ENCODE peak calls at places on chromosomes 1 and 21, in ten cellular contexts. U is nephron progenitor cell; Q is NCI-H524; A is AG10803; W is GM19239; F is HTR-8/SVneo; M is ACHN; P is effector memory CD8-positive, alpha-beta T cell; I is T-cell; V is neuronal stem cell. K is an unnamed sample.

GRCh38 chr1:28295936-28296335 is 32.9 kb upstream of the MED18 start:
- DNase-seq in U (no peak), Q (no peak), A (no peak), W (no peak), F (no peak), M (no peak), P (no peak), I (no peak), V (no peak), K (no peak)

GRCh38 chr21:45549670-45550463 is 7.6 kb upstream of the SLC19A1 start:
- DNase-seq in U (no peak), Q (no peak), A (no peak), W (no peak), F (no peak), M (no peak), P (no peak), I (no peak), V (no peak), K (no peak)

GRCh38 chr1:39896909-39897685 is 4.6 kb downstream of the MYCL start:
- DNase-seq in U (no peak), Q (peak; percentile 98), A (peak; percentile 41), W (no peak), F (no peak), M (no peak), P (no peak), I (no peak), V (no peak), K (no peak)

GRCh38 chr1:94528271-94528670 is 13.3 kb downstream of the F3 start:
- DNase-seq in U (no peak), Q (peak; percentile 52), A (peak; percentile 34), W (no peak), F (no peak), M (no peak), P (no peak), I (no peak), V (no peak), K (no peak)

GRCh38 chr1:19644761-19645543 is 841 bp downstream of the NBL1 start:
- DNase-seq in U (peak; percentile 50), Q (peak; percentile 17), A (no peak), W (peak; percentile 87), F (no peak), M (no peak), P (peak; percentile 52), I (peak; percentile 50), V (no peak), K (peak; percentile 43)

GRCh38 chr21:32817206-32817605 is 45.7 kb upstream of the PAXBP1 start:
- DNase-seq in U (no peak), Q (no peak), A (no peak), W (no peak), F (no peak), M (peak; percentile 1), P (no peak), I (no peak), V (no peak), K (no peak)

GRCh38 chr1:111789666-111790316 is 34.1 kb downstream of the DDX20 start:
- DNase-seq in U (no peak), Q (peak; percentile 2), A (peak; percentile 99), W (no peak), F (no peak), M (no peak), P (no peak), I (no peak), V (no peak), K (no peak)

GRCh38 chr1:1124786-1125642 is 9.1 kb upstream of the C1orf159 start:
- DNase-seq in U (no peak), Q (no peak), A (no peak), W (no peak), F (no peak), M (no peak), P (no peak), I (no peak), V (no peak), K (no peak)

GRCh38 chr1:222618001-222618879 is at the start of gene MIA3:
- DNase-seq in U (peak; percentile 81), Q (peak; percentile 65), A (peak; percentile 18), W (peak; percentile 83), F (peak; percentile 89), M (peak; percentile 27), P (peak; percentile 67), I (peak; percentile 34), V (peak; percentile 70), K (peak; percentile 65)

GRCh38 chr1:1004780-1005697 is 5.1 kb upstream of the HES4 start:
- DNase-seq in U (peak; percentile 60), Q (no peak), A (peak; percentile 62), W (no peak), F (no peak), M (no peak), P (no peak), I (no peak), V (no peak), K (no peak)

GRCh38 chr1:93414749-93415148 is 33.2 kb upstream of the FNBP1L start:
- DNase-seq in U (no peak), Q (no peak), A (no peak), W (no peak), F (no peak), M (no peak), P (no peak), I (no peak), V (no peak), K (no peak)

GRCh38 chr1:23796466-23797271 is 3.9 kb downstream of the GALE start:
- DNase-seq in U (no peak), Q (no peak), A (no peak), W (no peak), F (no peak), M (no peak), P (no peak), I (no peak), V (no peak), K (no peak)

GRCh38 chr1:8456991-8457390 is 139.1 kb downstream of the SLC45A1 start:
- DNase-seq in U (no peak), Q (no peak), A (no peak), W (no peak), F (no peak), M (no peak), P (no peak), I (no peak), V (no peak), K (no peak)

GRCh38 chr1:205345761-205346160 is 11.0 kb downstream of the KLHDC8A start:
- DNase-seq in U (no peak), Q (no peak), A (no peak), W (no peak), F (no peak), M (no peak), P (no peak), I (no peak), V (no peak), K (no peak)

GRCh38 chr1:116510361-116510760 is 60.5 kb downstream of the CD58 start:
- DNase-seq in U (no peak), Q (no peak), A (no peak), W (no peak), F (no peak), M (no peak), P (no peak), I (no peak), V (no peak), K (no peak)

GRCh38 chr1:241841661-241842060 is 6.3 kb upstream of the EXO1 start:
- DNase-seq in U (no peak), Q (peak; percentile 2), A (no peak), W (no peak), F (no peak), M (no peak), P (no peak), I (no peak), V (no peak), K (no peak)

GRCh38 chr1:52590275-52590674 is 11.9 kb upstream of the GPX7 start:
- DNase-seq in U (peak; percentile 65), Q (no peak), A (no peak), W (no peak), F (no peak), M (no peak), P (no peak), I (no peak), V (peak; percentile 80), K (no peak)

GRCh38 chr21:42980959-42981523 is 6.7 kb downstream of the PKNOX1 start:
- DNase-seq in U (no peak), Q (peak; percentile 90), A (peak; percentile 53), W (no peak), F (no peak), M (no peak), P (no peak), I (no peak), V (no peak), K (no peak)

GRCh38 chr1:7886346-7886745 is 33.5 kb upstream of the UTS2 start:
- DNase-seq in U (no peak), Q (no peak), A (peak; percentile 40), W (no peak), F (no peak), M (no peak), P (no peak), I (no peak), V (no peak), K (no peak)

GRCh38 chr1:202010042-202011015 is at the start of gene ELF3:
- DNase-seq in U (peak; percentile 72), Q (peak; percentile 36), A (no peak), W (peak; percentile 88), F (peak; percentile 68), M (peak; percentile 99), P (no peak), I (no peak), V (peak; percentile 85), K (no peak)

K was measured in central memory CD8-positive, alpha-beta T cell.